ENCODE peak calls at places on chromosomes 4 and X, in nine cellular contexts. V is neural crest cell, X is AG04450, B is esophagus muscularis mucosa, Z is left ventricle myocardium inferior, P is GM20000, T is brain microvascular endothelial cell, S is endodermal cell, K is DND-41. U is an unnamed sample.
A peak's percentile ranks its signal among the peaks of the same experiment; 100 is the strongest.

GRCh38 chr4:152014280-152014679 is 253.5 kb upstream of the GATB start:
- DNase-seq in V (no peak), X (no peak), B (no peak), Z (no peak), P (peak; percentile 33), T (no peak), S (no peak), K (peak; percentile 83), U (no peak)

GRCh38 chr4:67723949-67724348 is 23.0 kb upstream of the UBA6 start:
- DNase-seq in V (no peak), X (no peak), B (no peak), Z (no peak), P (no peak), T (no peak), S (peak; percentile 83), K (no peak), U (no peak)

GRCh38 chrX:97026406-97026805 is 142.7 kb downstream of the RPA4 start:
- DNase-seq in V (no peak), X (no peak), B (no peak), Z (no peak), P (no peak), T (peak; percentile 2), S (no peak), K (no peak), U (no peak)

GRCh38 chrX:69024931-69025330 is 140.3 kb downstream of the PJA1 start:
- DNase-seq in V (no peak), X (peak; percentile 15), B (peak; percentile 90), Z (peak; percentile 78), P (no peak), T (peak; percentile 20), S (peak; percentile 70), K (no peak), U (no peak)

GRCh38 chr4:43373201-43373600 is 480.7 kb downstream of the GRXCR1 start:
- DNase-seq in V (no peak), X (no peak), B (no peak), Z (no peak), P (no peak), T (no peak), S (no peak), K (no peak), U (no peak)

GRCh38 chr4:112889619-112890294 is 159.7 kb upstream of the ANK2 start:
- DNase-seq in V (no peak), X (no peak), B (no peak), Z (no peak), P (no peak), T (peak; percentile 25), S (no peak), K (no peak), U (no peak)

GRCh38 chrX:102697506-102697905 is 14.7 kb upstream of the GPRASP2 start:
- DNase-seq in V (no peak), X (no peak), B (no peak), Z (no peak), P (no peak), T (peak; percentile 26), S (no peak), K (no peak), U (no peak)

GRCh38 chrX:2430265-2430825 is 70.4 kb downstream of the DHRSX start:
- DNase-seq in V (no peak), X (no peak), B (no peak), Z (no peak), P (no peak), T (no peak), S (no peak), K (no peak), U (no peak)

GRCh38 chr4:184347251-184348239 is 126.8 kb downstream of the IRF2 start:
- DNase-seq in V (peak; percentile 8), X (no peak), B (no peak), Z (peak; percentile 37), P (peak; percentile 73), T (peak; percentile 53), S (peak; percentile 86), K (no peak), U (no peak)

GRCh38 chr4:100269446-100269845 is 79.2 kb upstream of the DDIT4L start:
- DNase-seq in V (no peak), X (no peak), B (no peak), Z (no peak), P (no peak), T (no peak), S (no peak), K (no peak), U (no peak)

GRCh38 chr4:138775890-138776289 is 239.7 kb upstream of the NOCT start:
- DNase-seq in V (no peak), X (no peak), B (no peak), Z (no peak), P (peak; percentile 13), T (no peak), S (no peak), K (no peak), U (no peak)

GRCh38 chrX:152893631-152894610 is 3.9 kb upstream of the ZNF185 start:
- DNase-seq in V (no peak), X (no peak), B (no peak), Z (no peak), P (no peak), T (no peak), S (peak; percentile 50), K (no peak), U (peak; percentile 64)

GRCh38 chrX:22122510-22122909 is 90.4 kb downstream of the PHEX start:
- DNase-seq in V (no peak), X (peak; percentile 32), B (no peak), Z (no peak), P (no peak), T (peak; percentile 41), S (no peak), K (no peak), U (no peak)

GRCh38 chr4:109611045-109611616 is 51.1 kb downstream of the MCUB start:
- DNase-seq in V (no peak), X (no peak), B (no peak), Z (no peak), P (no peak), T (peak; percentile 13), S (no peak), K (no peak), U (no peak)

GRCh38 chr4:34261799-34262314 is 1982.5 kb downstream of the ARAP2 start:
- DNase-seq in V (no peak), X (no peak), B (no peak), Z (no peak), P (no peak), T (no peak), S (peak; percentile 48), K (no peak), U (no peak)

DNA sequence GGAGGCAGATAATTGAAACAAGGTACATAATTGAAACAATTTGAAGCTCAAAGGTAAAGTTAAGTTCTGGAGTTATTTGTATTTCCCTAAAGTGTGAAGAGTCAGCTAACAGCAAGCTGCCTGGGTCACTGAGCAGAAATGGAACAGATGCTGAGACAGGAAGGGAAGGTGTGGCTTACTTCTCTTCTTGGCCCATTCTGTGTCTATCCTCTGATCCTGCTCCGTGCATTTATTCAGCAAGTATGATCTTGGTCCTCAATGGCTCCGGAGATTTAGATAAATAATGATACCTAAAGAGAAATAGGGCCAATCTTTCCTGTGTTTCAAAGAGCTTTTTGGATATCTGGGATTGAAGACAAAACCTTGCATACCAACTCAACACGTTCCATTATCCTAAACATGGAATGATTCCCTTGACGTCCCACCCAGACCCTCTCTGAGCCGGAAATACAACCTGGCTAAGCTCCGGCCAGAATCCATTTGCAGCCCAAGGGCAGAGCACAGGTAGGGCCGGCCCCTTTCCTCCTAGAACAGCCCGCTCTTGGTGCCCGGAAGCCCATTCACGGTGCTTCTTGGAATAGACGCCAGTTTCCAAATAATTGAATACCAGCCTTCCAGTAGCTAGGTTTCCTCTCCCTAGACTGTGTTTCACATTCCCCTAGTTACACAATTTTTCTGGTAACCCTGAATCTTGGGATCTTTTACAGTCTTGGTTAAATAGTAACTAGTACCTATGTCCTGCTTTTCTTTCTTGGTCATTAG is 210.9 kb downstream of the NWD2 start:
- DNase-seq in V (no peak), X (no peak), B (no peak), Z (no peak), P (no peak), T (no peak), S (no peak), K (no peak), U (no peak)
- TF ChIP-seq CTCF in V (no peak), X (no peak), B (no peak), Z (no peak), P (no peak), T (no peak), S (no peak), K (no peak), U (no peak)

DNA sequence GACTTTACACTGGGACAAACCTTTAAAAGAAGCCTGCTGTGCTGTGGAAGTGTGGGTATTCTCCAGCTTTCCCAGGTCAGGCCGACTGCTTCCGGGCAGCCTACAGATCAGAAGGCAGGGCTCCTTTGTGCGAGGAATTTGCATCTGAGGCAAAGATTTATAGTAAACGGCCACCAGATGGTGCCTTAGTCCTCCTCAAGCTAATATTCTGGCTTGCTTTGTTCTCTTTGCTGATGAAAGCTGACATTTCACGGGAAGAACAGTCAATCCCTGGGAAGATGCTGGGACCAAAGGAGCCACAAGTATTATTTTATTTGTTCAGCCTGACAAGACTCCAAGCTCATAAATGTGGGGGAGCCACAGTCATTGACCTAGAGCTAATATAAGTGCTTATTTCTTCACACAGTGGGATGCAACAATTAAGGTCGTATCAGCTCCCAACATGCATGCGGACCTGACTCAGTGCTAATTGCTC is 120.8 kb upstream of the TRIM2 start:
- DNase-seq in V (peak; percentile 61), X (peak; percentile 66), B (no peak), Z (no peak), P (peak; percentile 67), T (peak; percentile 76), S (peak; percentile 91), K (peak; percentile 67), U (no peak)
- TF ChIP-seq CTCF in V (peak; percentile 75), X (peak; percentile 70), B (peak; percentile 68), Z (peak; percentile 71), P (peak; percentile 38), T (peak; percentile 71), S (peak; percentile 79), K (peak; percentile 82), U (peak; percentile 68)

GRCh38 chr4:84482564-84483563 is 16.2 kb downstream of the NKX6-1 start:
- DNase-seq in V (no peak), X (no peak), B (no peak), Z (no peak), P (peak; percentile 11), T (peak; percentile 32), S (peak; percentile 89), K (no peak), U (no peak)
- TF ChIP-seq CTCF in V (peak; percentile 54), X (peak; percentile 39), B (peak; percentile 21), Z (peak; percentile 40), P (peak; percentile 28), T (peak; percentile 73), S (peak; percentile 92), K (no peak), U (no peak)

DNA sequence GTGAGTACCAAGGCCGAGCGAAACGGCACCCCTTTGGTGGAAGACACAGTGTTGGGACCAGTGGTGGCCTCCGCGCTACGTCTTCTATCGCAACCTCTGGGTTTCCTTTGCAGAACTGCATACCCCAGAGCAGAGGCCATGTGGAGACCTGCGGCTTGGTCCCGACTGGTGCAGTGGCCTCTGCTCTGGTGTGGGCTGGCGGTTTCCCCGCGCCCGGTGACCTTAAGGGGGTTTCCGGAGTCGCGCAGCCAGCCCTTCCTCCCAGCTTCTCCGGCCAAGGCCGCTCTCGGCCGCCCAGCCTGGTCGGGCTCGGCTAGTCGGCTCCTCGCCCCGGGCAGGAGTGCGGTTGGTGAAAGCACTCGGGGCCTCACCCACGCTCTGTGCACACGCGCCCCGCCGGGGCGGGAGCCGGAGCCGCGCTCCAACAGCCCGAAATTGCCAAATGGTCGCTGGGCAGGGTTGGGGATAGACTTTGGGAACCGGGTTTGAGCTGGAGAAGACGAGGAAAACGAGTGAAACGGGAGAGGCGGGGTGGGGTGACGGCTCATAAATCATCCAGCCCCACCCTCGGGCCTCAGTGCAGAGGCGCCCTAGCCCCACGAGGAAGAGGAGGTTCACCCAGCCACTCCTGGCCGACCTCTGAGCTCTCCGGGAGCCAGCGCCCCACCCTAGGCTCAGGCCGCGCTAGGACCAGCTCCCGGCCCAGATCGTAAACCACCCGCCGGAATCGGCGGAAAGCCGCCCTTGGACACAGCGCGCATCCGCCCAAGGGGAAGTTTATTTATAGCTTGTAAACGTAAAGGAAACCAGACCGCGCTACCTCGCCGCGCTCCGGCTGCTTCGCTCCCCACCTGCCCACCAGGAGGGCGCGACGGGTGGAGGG is 84.7 kb downstream of the BCOR start:
- DNase-seq in V (no peak), X (no peak), B (no peak), Z (peak; percentile 70), P (peak; percentile 61), T (peak; percentile 22), S (peak; percentile 84), K (no peak), U (no peak)
- TF ChIP-seq CTCF in V (no peak), X (no peak), B (no peak), Z (no peak), P (no peak), T (no peak), S (no peak), K (no peak), U (no peak)

U was measured in D721Med.